ENCODE peak calls at places on chromosomes 3 and 15, in six cellular contexts. One of them, this sample, is unnamed.

GRCh38 chr3:52730681-52731080 is 24.8 kb downstream of the SPCS1 start:
- DNase-seq in spleen: no peak
- DNase-seq in HFF-Myc: no peak
- DNase-seq in cardiac muscle cell: peak; percentile 26
- DNase-seq in fibroblast of the aortic adventitia: peak; percentile 20
- DNase-seq in transverse colon: no peak
- DNase-seq in this sample: no peak

GRCh38 chr15:48541659-48542334 is 103.7 kb downstream of the FBN1 start:
- DNase-seq in spleen: no peak
- DNase-seq in HFF-Myc: peak; percentile 65
- DNase-seq in cardiac muscle cell: peak; percentile 89
- DNase-seq in fibroblast of the aortic adventitia: peak; percentile 93
- DNase-seq in transverse colon: no peak
- DNase-seq in this sample: no peak

GRCh38 chr3:151168269-151169094 is 34.5 kb downstream of the GPR171 start:
- DNase-seq in spleen: peak; percentile 93
- DNase-seq in HFF-Myc: no peak
- DNase-seq in cardiac muscle cell: peak; percentile 72
- DNase-seq in fibroblast of the aortic adventitia: peak; percentile 73
- DNase-seq in transverse colon: peak; percentile 87
- DNase-seq in this sample: peak; percentile 93

GRCh38 chr3:40875581-40875980 is 323.7 kb upstream of the CTNNB1 start:
- DNase-seq in spleen: no peak
- DNase-seq in HFF-Myc: no peak
- DNase-seq in cardiac muscle cell: no peak
- DNase-seq in fibroblast of the aortic adventitia: no peak
- DNase-seq in transverse colon: no peak
- DNase-seq in this sample: no peak

GRCh38 chr15:27418729-27419128 is 447.7 kb downstream of the GABRG3 start:
- DNase-seq in spleen: no peak
- DNase-seq in HFF-Myc: no peak
- DNase-seq in cardiac muscle cell: no peak
- DNase-seq in fibroblast of the aortic adventitia: no peak
- DNase-seq in transverse colon: no peak
- DNase-seq in this sample: no peak

GRCh38 chr3:67516496-67516895 is 137.9 kb downstream of the SUCLG2 start:
- DNase-seq in spleen: no peak
- DNase-seq in HFF-Myc: no peak
- DNase-seq in cardiac muscle cell: no peak
- DNase-seq in fibroblast of the aortic adventitia: no peak
- DNase-seq in transverse colon: no peak
- DNase-seq in this sample: no peak

GRCh38 chr3:123421353-123422174 is 27.3 kb downstream of the ADCY5 start:
- DNase-seq in spleen: no peak
- DNase-seq in HFF-Myc: no peak
- DNase-seq in cardiac muscle cell: peak; percentile 59
- DNase-seq in fibroblast of the aortic adventitia: no peak
- DNase-seq in transverse colon: peak; percentile 50
- DNase-seq in this sample: no peak

GRCh38 chr15:86327230-86327865 is 247.7 kb downstream of the AGBL1 start:
- DNase-seq in spleen: no peak
- DNase-seq in HFF-Myc: no peak
- DNase-seq in cardiac muscle cell: no peak
- DNase-seq in fibroblast of the aortic adventitia: no peak
- DNase-seq in transverse colon: no peak
- DNase-seq in this sample: no peak

GRCh38 chr3:6622712-6623111 is 238.2 kb upstream of the GRM7 start:
- DNase-seq in spleen: no peak
- DNase-seq in HFF-Myc: no peak
- DNase-seq in cardiac muscle cell: no peak
- DNase-seq in fibroblast of the aortic adventitia: no peak
- DNase-seq in transverse colon: no peak
- DNase-seq in this sample: no peak

GRCh38 chr15:52282418-52282817 is 13.2 kb downstream of the MYO5C start:
- DNase-seq in spleen: no peak
- DNase-seq in HFF-Myc: no peak
- DNase-seq in cardiac muscle cell: no peak
- DNase-seq in fibroblast of the aortic adventitia: no peak
- DNase-seq in transverse colon: no peak
- DNase-seq in this sample: no peak

GRCh38 chr15:45705510-45706473 is 71.0 kb downstream of the SQOR start:
- DNase-seq in spleen: peak; percentile 86
- DNase-seq in HFF-Myc: peak; percentile 85
- DNase-seq in cardiac muscle cell: peak; percentile 90
- DNase-seq in fibroblast of the aortic adventitia: peak; percentile 90
- DNase-seq in transverse colon: peak; percentile 83
- DNase-seq in this sample: peak; percentile 67

GRCh38 chr3:183489455-183490210 is 61.2 kb upstream of the MCF2L2 start:
- DNase-seq in spleen: no peak
- DNase-seq in HFF-Myc: no peak
- DNase-seq in cardiac muscle cell: peak; percentile 23
- DNase-seq in fibroblast of the aortic adventitia: peak; percentile 21
- DNase-seq in transverse colon: no peak
- DNase-seq in this sample: no peak

GRCh38 chr15:43749690-43750345 is 3.6 kb downstream of the PDIA3 start:
- DNase-seq in spleen: peak; percentile 82
- DNase-seq in HFF-Myc: no peak
- DNase-seq in cardiac muscle cell: peak; percentile 10
- DNase-seq in fibroblast of the aortic adventitia: peak; percentile 27
- DNase-seq in transverse colon: no peak
- DNase-seq in this sample: no peak

GRCh38 chr15:63277893-63278505 is 594 bp downstream of the APH1B start:
- DNase-seq in spleen: no peak
- DNase-seq in HFF-Myc: no peak
- DNase-seq in cardiac muscle cell: no peak
- DNase-seq in fibroblast of the aortic adventitia: no peak
- DNase-seq in transverse colon: no peak
- DNase-seq in this sample: no peak

GRCh38 chr3:82044918-82045715 is 283.7 kb upstream of the GBE1 start:
- DNase-seq in spleen: no peak
- DNase-seq in HFF-Myc: no peak
- DNase-seq in cardiac muscle cell: no peak
- DNase-seq in fibroblast of the aortic adventitia: no peak
- DNase-seq in transverse colon: no peak
- DNase-seq in this sample: no peak

GRCh38 chr3:44136421-44136820 is 105.3 kb upstream of the TOPAZ1 start:
- DNase-seq in spleen: no peak
- DNase-seq in HFF-Myc: peak; percentile 6
- DNase-seq in cardiac muscle cell: peak; percentile 9
- DNase-seq in fibroblast of the aortic adventitia: peak; percentile 17
- DNase-seq in transverse colon: no peak
- DNase-seq in this sample: no peak

GRCh38 chr15:60299452-60300047 is 98.2 kb downstream of the ANXA2 start:
- DNase-seq in spleen: no peak
- DNase-seq in HFF-Myc: peak; percentile 15
- DNase-seq in cardiac muscle cell: peak; percentile 34
- DNase-seq in fibroblast of the aortic adventitia: no peak
- DNase-seq in transverse colon: peak; percentile 53
- DNase-seq in this sample: no peak

GRCh38 chr15:95458736-95459135 is 871.8 kb upstream of the NR2F2 start:
- DNase-seq in spleen: no peak
- DNase-seq in HFF-Myc: no peak
- DNase-seq in cardiac muscle cell: peak; percentile 35
- DNase-seq in fibroblast of the aortic adventitia: no peak
- DNase-seq in transverse colon: no peak
- DNase-seq in this sample: no peak

GRCh38 chr3:186394566-186395217 is 32.7 kb upstream of the DGKG start:
- DNase-seq in spleen: no peak
- DNase-seq in HFF-Myc: no peak
- DNase-seq in cardiac muscle cell: no peak
- DNase-seq in fibroblast of the aortic adventitia: no peak
- DNase-seq in transverse colon: no peak
- DNase-seq in this sample: no peak

GRCh38 chr3:159159546-159159945 is 357.7 kb downstream of the MFSD1 start:
- DNase-seq in spleen: no peak
- DNase-seq in HFF-Myc: no peak
- DNase-seq in cardiac muscle cell: no peak
- DNase-seq in fibroblast of the aortic adventitia: no peak
- DNase-seq in transverse colon: no peak
- DNase-seq in this sample: no peak

GRCh38 chr3:147411777-147412176 is 2.6 kb downstream of the ZIC1 start:
- DNase-seq in spleen: no peak
- DNase-seq in HFF-Myc: no peak
- DNase-seq in cardiac muscle cell: no peak
- DNase-seq in fibroblast of the aortic adventitia: no peak
- DNase-seq in transverse colon: no peak
- DNase-seq in this sample: no peak
- H3K4me3 ChIP-seq in spleen: no peak overlapping the region
- H3K4me3 ChIP-seq in HFF-Myc: peak overlapping the region; percentile 50
- H3K4me3 ChIP-seq in cardiac muscle cell: no peak overlapping the region
- H3K4me3 ChIP-seq in fibroblast of the aortic adventitia: no peak overlapping the region
- H3K4me3 ChIP-seq in transverse colon: no peak overlapping the region
- H3K4me3 ChIP-seq in this sample: no peak overlapping the region

GRCh38 chr3:69084326-69084667 is 440 bp upstream of the ARL6IP5 start:
- DNase-seq in spleen: no peak
- DNase-seq in HFF-Myc: no peak
- DNase-seq in cardiac muscle cell: peak; percentile 79
- DNase-seq in fibroblast of the aortic adventitia: peak; percentile 91
- DNase-seq in transverse colon: no peak
- DNase-seq in this sample: no peak

GRCh38 chr3:69082805-69083204 is 1.9 kb upstream of the ARL6IP5 start:
- DNase-seq in spleen: no peak
- DNase-seq in HFF-Myc: no peak
- DNase-seq in cardiac muscle cell: peak; percentile 76
- DNase-seq in fibroblast of the aortic adventitia: peak; percentile 90
- DNase-seq in transverse colon: peak; percentile 51
- DNase-seq in this sample: no peak

GRCh38 chr3:69079269-69080159 is 651 bp downstream of the UBA3 start:
- DNase-seq in spleen: peak; percentile 91
- DNase-seq in HFF-Myc: no peak
- DNase-seq in cardiac muscle cell: no peak
- DNase-seq in fibroblast of the aortic adventitia: no peak
- DNase-seq in transverse colon: no peak
- DNase-seq in this sample: peak; percentile 72

GRCh38 chr3:69080233-69080644 is at the start of gene UBA3:
- DNase-seq in spleen: peak; percentile 99
- DNase-seq in HFF-Myc: no peak
- DNase-seq in cardiac muscle cell: peak; percentile 90
- DNase-seq in fibroblast of the aortic adventitia: peak; percentile 74
- DNase-seq in transverse colon: peak; percentile 95
- DNase-seq in this sample: peak; percentile 97

GRCh38 chr3:69081583-69082262 is 1.6 kb upstream of the UBA3 start:
- DNase-seq in spleen: no peak
- DNase-seq in HFF-Myc: no peak
- DNase-seq in cardiac muscle cell: no peak
- DNase-seq in fibroblast of the aortic adventitia: no peak
- DNase-seq in transverse colon: no peak
- DNase-seq in this sample: no peak
- H3K4me3 ChIP-seq in spleen: no peak overlapping the region
- H3K4me3 ChIP-seq in HFF-Myc: no peak overlapping the region
- H3K4me3 ChIP-seq in cardiac muscle cell: no peak overlapping the region
- H3K4me3 ChIP-seq in fibroblast of the aortic adventitia: no peak overlapping the region
- H3K4me3 ChIP-seq in transverse colon: no peak overlapping the region
- H3K4me3 ChIP-seq in this sample: no peak overlapping the region

DNA sequence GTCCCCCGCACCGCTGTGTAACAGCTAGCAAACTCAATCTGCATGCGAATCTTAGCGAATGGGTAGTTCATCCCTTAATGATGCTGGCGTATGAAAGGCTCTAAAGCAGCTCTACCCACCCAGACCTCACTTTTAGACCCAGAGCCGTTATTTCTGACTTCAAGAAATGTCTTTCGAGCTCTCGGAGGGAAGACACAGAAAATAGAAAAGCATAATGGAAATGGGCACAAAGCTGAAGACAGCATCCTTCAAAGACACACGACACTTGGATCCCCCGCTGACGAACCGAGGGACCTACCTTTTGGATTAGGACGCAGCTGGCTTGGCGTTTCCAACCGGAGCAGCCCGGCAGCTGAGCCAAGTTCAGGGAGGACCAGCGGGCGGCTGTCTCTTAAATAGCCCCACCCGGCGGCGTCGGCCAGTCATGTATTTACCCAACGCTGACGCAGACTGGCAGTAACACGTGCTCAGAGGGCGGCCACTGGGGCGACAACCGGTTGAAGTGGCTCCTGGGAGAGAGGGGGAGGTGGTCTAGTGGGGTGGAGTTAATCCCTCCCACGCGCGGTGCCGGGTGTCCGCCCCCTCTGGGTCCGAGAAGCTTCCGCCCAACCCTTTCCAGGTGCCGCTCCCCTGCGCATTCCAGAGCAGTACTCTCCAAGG is 1.5 kb downstream of the CCK start:
- DNase-seq in spleen: no peak
- DNase-seq in HFF-Myc: no peak
- DNase-seq in cardiac muscle cell: peak; percentile 19
- DNase-seq in fibroblast of the aortic adventitia: peak; percentile 40
- DNase-seq in transverse colon: peak; percentile 19
- DNase-seq in this sample: peak; percentile 74
- H3K4me3 ChIP-seq in spleen: no peak overlapping the region
- H3K4me3 ChIP-seq in HFF-Myc: no peak overlapping the region
- H3K4me3 ChIP-seq in cardiac muscle cell: no peak overlapping the region
- H3K4me3 ChIP-seq in fibroblast of the aortic adventitia: no peak overlapping the region
- H3K4me3 ChIP-seq in transverse colon: no peak overlapping the region
- H3K4me3 ChIP-seq in this sample: no peak overlapping the region

DNA sequence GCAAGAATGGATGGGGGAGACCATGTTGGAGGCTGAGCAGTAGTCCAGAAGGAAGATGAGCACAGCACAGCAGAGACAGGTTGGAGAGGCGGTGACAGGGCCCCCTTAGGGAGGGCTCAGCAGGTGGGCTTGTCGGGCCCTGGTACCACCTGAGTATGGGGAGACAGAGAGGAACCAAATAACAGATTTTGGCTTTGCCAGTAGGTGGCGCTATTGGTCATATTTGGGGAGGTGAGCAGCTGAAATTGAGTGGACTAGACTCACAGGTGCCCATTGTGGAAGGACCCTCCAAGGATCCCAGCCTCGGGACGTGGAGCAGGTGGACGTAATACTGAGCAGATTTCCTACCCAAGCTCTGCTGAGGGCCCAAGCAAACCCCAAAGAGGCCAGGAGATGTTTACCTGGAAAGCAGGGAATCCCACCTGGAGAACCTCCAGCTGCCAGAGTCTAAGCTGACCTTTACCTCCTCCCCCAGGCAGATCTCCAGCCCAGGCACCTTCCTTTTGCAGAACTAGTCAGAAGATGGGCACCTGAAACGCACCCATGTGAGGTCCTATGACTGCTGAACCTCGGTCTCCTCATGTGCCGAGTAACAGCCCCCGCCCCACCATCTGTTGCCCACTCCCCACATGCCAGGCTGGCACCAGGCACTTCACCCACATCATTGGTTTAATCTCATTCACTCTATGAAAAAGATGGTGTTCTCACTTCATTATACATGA is 24.6 kb upstream of the CORO2B start:
- DNase-seq in spleen: peak; percentile 71
- DNase-seq in HFF-Myc: peak; percentile 36
- DNase-seq in cardiac muscle cell: peak; percentile 73
- DNase-seq in fibroblast of the aortic adventitia: peak; percentile 76
- DNase-seq in transverse colon: peak; percentile 65
- DNase-seq in this sample: no peak
- H3K4me3 ChIP-seq in spleen: no peak overlapping the region
- H3K4me3 ChIP-seq in HFF-Myc: no peak overlapping the region
- H3K4me3 ChIP-seq in cardiac muscle cell: no peak overlapping the region
- H3K4me3 ChIP-seq in fibroblast of the aortic adventitia: no peak overlapping the region
- H3K4me3 ChIP-seq in transverse colon: no peak overlapping the region
- H3K4me3 ChIP-seq in this sample: no peak overlapping the region